ENCODE peak calls at places on chromosome 19, in four cellular contexts. One of them, this sample, is unnamed.

GRCh38 chr19:52451241-52451640 is 2.1 kb upstream of the ZNF578 start:
- DNase-seq in brain microvascular endothelial cell: no peak
- DNase-seq in endothelial cell of umbilical vein: no peak
- DNase-seq in esophagus muscularis mucosa: no peak
- DNase-seq in this sample: peak

GRCh38 chr19:1752757-1753728 is at the start of gene ONECUT3:
- DNase-seq in brain microvascular endothelial cell: no peak
- DNase-seq in endothelial cell of umbilical vein: no peak
- DNase-seq in esophagus muscularis mucosa: no peak
- DNase-seq in this sample: peak

GRCh38 chr19:55486971-55487883 is 1.0 kb upstream of the SSC5D start:
- DNase-seq in esophagus muscularis mucosa: no peak
- DNase-seq in endothelial cell of umbilical vein: peak
- DNase-seq in brain microvascular endothelial cell: peak
- DNase-seq in this sample: peak

GRCh38 chr19:7781157-7781556 is 18.1 kb downstream of the CLEC4M start:
- DNase-seq in brain microvascular endothelial cell: no peak
- DNase-seq in esophagus muscularis mucosa: no peak
- DNase-seq in endothelial cell of umbilical vein: no peak
- DNase-seq in this sample: no peak

GRCh38 chr19:40688987-40689338 is 1.5 kb downstream of the NUMBL start:
- DNase-seq in esophagus muscularis mucosa: no peak
- DNase-seq in endothelial cell of umbilical vein: no peak
- DNase-seq in brain microvascular endothelial cell: no peak
- DNase-seq in this sample: no peak

GRCh38 chr19:48818234-48818823 is 7.5 kb upstream of the BCAT2 start:
- DNase-seq in esophagus muscularis mucosa: no peak
- DNase-seq in endothelial cell of umbilical vein: no peak
- DNase-seq in brain microvascular endothelial cell: no peak
- DNase-seq in this sample: no peak

GRCh38 chr19:28793391-28794168 is 419.4 kb downstream of the UQCRFS1 start:
- DNase-seq in brain microvascular endothelial cell: no peak
- DNase-seq in esophagus muscularis mucosa: no peak
- DNase-seq in endothelial cell of umbilical vein: no peak
- DNase-seq in this sample: peak

GRCh38 chr19:1783354-1783753 is 28.7 kb downstream of the ATP8B3 start:
- DNase-seq in brain microvascular endothelial cell: no peak
- DNase-seq in esophagus muscularis mucosa: no peak
- DNase-seq in endothelial cell of umbilical vein: no peak
- DNase-seq in this sample: no peak

GRCh38 chr19:3361384-3362216 is 4.8 kb upstream of the NFIC start:
- DNase-seq in esophagus muscularis mucosa: no peak
- DNase-seq in brain microvascular endothelial cell: no peak
- DNase-seq in endothelial cell of umbilical vein: no peak
- DNase-seq in this sample: peak

GRCh38 chr19:5487222-5487621 is 32.0 kb downstream of the ZNRF4 start:
- DNase-seq in brain microvascular endothelial cell: no peak
- DNase-seq in endothelial cell of umbilical vein: no peak
- DNase-seq in esophagus muscularis mucosa: no peak
- DNase-seq in this sample: no peak

GRCh38 chr19:44303305-44303704 is 1.5 kb downstream of the ZNF235 start:
- DNase-seq in brain microvascular endothelial cell: no peak
- DNase-seq in endothelial cell of umbilical vein: no peak
- DNase-seq in esophagus muscularis mucosa: no peak
- DNase-seq in this sample: no peak

DNA sequence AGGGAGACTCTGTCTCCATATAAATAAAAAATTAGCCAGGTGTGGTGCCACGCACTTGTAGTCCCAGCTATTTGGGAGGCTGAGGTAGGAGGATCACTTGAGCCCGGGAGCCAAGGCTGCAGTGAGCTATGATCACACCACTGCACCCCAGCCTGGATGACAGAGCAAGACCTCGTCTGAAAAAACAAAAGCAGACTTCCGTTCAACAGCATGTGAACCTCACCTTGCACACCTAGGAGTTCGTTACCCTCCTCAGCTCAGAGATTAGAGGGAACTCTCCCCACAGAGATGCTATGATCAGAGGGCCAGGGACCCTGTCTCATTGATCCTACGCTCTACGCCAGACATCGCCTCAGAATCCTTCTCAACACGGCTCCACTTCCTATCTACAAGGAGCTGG is 15.3 kb downstream of the ELL start:
- DNase-seq in endothelial cell of umbilical vein: no peak
- DNase-seq in esophagus muscularis mucosa: no peak
- DNase-seq in brain microvascular endothelial cell: no peak
- DNase-seq in this sample: no peak
- H3K4me3 ChIP-seq in endothelial cell of umbilical vein: no peak
- H3K4me3 ChIP-seq in esophagus muscularis mucosa: no peak
- H3K4me3 ChIP-seq in brain microvascular endothelial cell: no peak
- H3K4me3 ChIP-seq in this sample: no peak

GRCh38 chr19:16366433-16367268 is 42.0 kb downstream of the KLF2 start:
- DNase-seq in esophagus muscularis mucosa: no peak
- DNase-seq in endothelial cell of umbilical vein: no peak
- DNase-seq in brain microvascular endothelial cell: no peak
- DNase-seq in this sample: no peak

GRCh38 chr19:16366056-16366432 is 41.4 kb downstream of the KLF2 start:
- DNase-seq in esophagus muscularis mucosa: no peak
- DNase-seq in brain microvascular endothelial cell: no peak
- DNase-seq in endothelial cell of umbilical vein: no peak
- DNase-seq in this sample: no peak

GRCh38 chr19:16365300-16365996 is 40.8 kb downstream of the KLF2 start:
- DNase-seq in endothelial cell of umbilical vein: no peak
- DNase-seq in esophagus muscularis mucosa: no peak
- DNase-seq in brain microvascular endothelial cell: no peak
- DNase-seq in this sample: no peak

GRCh38 chr19:16368385-16369305 is 44.0 kb downstream of the KLF2 start:
- DNase-seq in endothelial cell of umbilical vein: no peak
- DNase-seq in brain microvascular endothelial cell: no peak
- DNase-seq in esophagus muscularis mucosa: no peak
- DNase-seq in this sample: no peak

DNA sequence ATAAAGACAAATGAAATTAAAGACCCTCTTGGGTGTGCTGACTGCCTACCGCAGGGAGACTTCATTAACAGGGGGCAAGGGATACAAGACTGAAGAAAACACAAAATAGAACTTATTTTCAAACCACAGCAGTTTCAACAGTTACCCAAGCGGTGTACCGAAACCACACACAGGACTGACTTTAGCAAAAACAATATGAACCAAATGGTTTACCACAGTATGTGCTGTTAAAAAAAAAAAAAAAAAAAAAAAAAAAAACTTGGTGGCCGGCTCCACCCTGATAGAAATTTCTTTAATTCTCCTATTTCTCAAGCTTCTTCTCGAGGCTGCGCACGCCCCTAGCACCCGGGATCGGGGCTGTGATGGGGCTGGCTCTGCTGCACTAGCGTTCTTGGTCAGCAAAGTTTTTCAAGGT is 42.6 kb downstream of the KLF2 start:
- DNase-seq in brain microvascular endothelial cell: no peak
- DNase-seq in esophagus muscularis mucosa: no peak
- DNase-seq in endothelial cell of umbilical vein: no peak
- DNase-seq in this sample: no peak
- H3K4me3 ChIP-seq in brain microvascular endothelial cell: no peak
- H3K4me3 ChIP-seq in esophagus muscularis mucosa: no peak
- H3K4me3 ChIP-seq in endothelial cell of umbilical vein: no peak
- H3K4me3 ChIP-seq in this sample: no peak

GRCh38 chr19:13977803-13978202 is 25.5 kb downstream of the DCAF15 start:
- DNase-seq in esophagus muscularis mucosa: no peak
- DNase-seq in endothelial cell of umbilical vein: no peak
- DNase-seq in brain microvascular endothelial cell: no peak
- DNase-seq in this sample: no peak
- H3K4me3 ChIP-seq in esophagus muscularis mucosa: peak
- H3K4me3 ChIP-seq in endothelial cell of umbilical vein: no peak
- H3K4me3 ChIP-seq in brain microvascular endothelial cell: no peak
- H3K4me3 ChIP-seq in this sample: no peak

GRCh38 chr19:42313840-42314755 is 989 bp downstream of the TMEM145 start:
- DNase-seq in esophagus muscularis mucosa: no peak
- DNase-seq in endothelial cell of umbilical vein: no peak
- DNase-seq in brain microvascular endothelial cell: no peak
- DNase-seq in this sample: peak

GRCh38 chr19:42316223-42317211 is 3.4 kb downstream of the TMEM145 start:
- DNase-seq in esophagus muscularis mucosa: no peak
- DNase-seq in brain microvascular endothelial cell: no peak
- DNase-seq in endothelial cell of umbilical vein: no peak
- DNase-seq in this sample: peak

GRCh38 chr19:42315024-42315423 is 1.9 kb downstream of the TMEM145 start:
- DNase-seq in endothelial cell of umbilical vein: no peak
- DNase-seq in brain microvascular endothelial cell: no peak
- DNase-seq in esophagus muscularis mucosa: no peak
- DNase-seq in this sample: no peak

GRCh38 chr19:42313096-42313839 is at the start of gene TMEM145:
- DNase-seq in endothelial cell of umbilical vein: peak
- DNase-seq in brain microvascular endothelial cell: no peak
- DNase-seq in esophagus muscularis mucosa: no peak
- DNase-seq in this sample: peak

GRCh38 chr19:42317535-42317934 is 4.4 kb downstream of the TMEM145 start:
- DNase-seq in endothelial cell of umbilical vein: no peak
- DNase-seq in esophagus muscularis mucosa: no peak
- DNase-seq in brain microvascular endothelial cell: no peak
- DNase-seq in this sample: peak
- H3K4me3 ChIP-seq in endothelial cell of umbilical vein: no peak
- H3K4me3 ChIP-seq in esophagus muscularis mucosa: no peak
- H3K4me3 ChIP-seq in brain microvascular endothelial cell: no peak
- H3K4me3 ChIP-seq in this sample: no peak

This sample was measured in H7.